ENCODE peak calls at places on chromosomes 6 and 20, in four cellular contexts. K is tibial nerve, S is A673, J is Peyer's patch. X is an unnamed sample. For H3K4me1, the result is how much of the 10 kb centered on the place peaks cover.

GRCh38 chr6:7256785-7257184 is 56.2 kb downstream of the SSR1 start:
- DNase-seq in K (no peak), J (peak), S (no peak), X (no peak)

GRCh38 chr6:33126101-33126714 is 50.4 kb downstream of the HLA-DPB1 start:
- DNase-seq in K (peak), S (peak), J (peak), X (peak)

GRCh38 chr20:54456972-54457371 is 18.4 kb upstream of the DOK5 start:
- DNase-seq in K (no peak), J (no peak), S (no peak), X (no peak)

GRCh38 chr20:43231829-43232228 is 42.1 kb upstream of the PTPRT start:
- DNase-seq in J (no peak), S (no peak), K (no peak), X (no peak)

GRCh38 chr6:5141046-5141445 is 55.9 kb downstream of the PPP1R3G start:
- DNase-seq in K (no peak), J (no peak), S (no peak), X (no peak)

GRCh38 chr6:22512716-22513452 is 56.5 kb upstream of the HDGFL1 start:
- DNase-seq in S (no peak), K (no peak), J (no peak), X (no peak)

GRCh38 chr20:38430679-38431325 is 4.3 kb downstream of the SNHG17 start:
- DNase-seq in K (no peak), S (no peak), J (no peak), X (no peak)

GRCh38 chr20:47642118-47642517 is 140.4 kb downstream of the NCOA3 start:
- DNase-seq in J (no peak), S (no peak), K (no peak), X (no peak)

GRCh38 chr20:48523191-48523757 is 304.5 kb downstream of the PREX1 start:
- DNase-seq in S (peak), J (no peak), K (no peak), X (no peak)

GRCh38 chr20:41078329-41078728 is 49.7 kb downstream of the TOP1 start:
- DNase-seq in K (no peak), S (peak), J (no peak), X (peak)

GRCh38 chr20:39318911-39319310 is 356.8 kb downstream of the DHX35 start:
- DNase-seq in K (no peak), S (no peak), J (no peak), X (no peak)

GRCh38 chr6:50780382-50780781 is 38.3 kb upstream of the TFAP2B start:
- DNase-seq in K (no peak), S (no peak), J (no peak), X (no peak)

GRCh38 chr20:64083380-64084208 is 604 bp downstream of the LKAAEAR1 start:
- DNase-seq in K (peak), J (peak), S (peak), X (peak)

GRCh38 chr6:12001706-12002070 is 10.4 kb upstream of the HIVEP1 start:
- DNase-seq in S (no peak), K (no peak), J (no peak), X (no peak)

GRCh38 chr6:48236375-48236774 is 125.4 kb upstream of the PTCHD4 start:
- DNase-seq in K (no peak), J (no peak), S (no peak), X (no peak)

DNA sequence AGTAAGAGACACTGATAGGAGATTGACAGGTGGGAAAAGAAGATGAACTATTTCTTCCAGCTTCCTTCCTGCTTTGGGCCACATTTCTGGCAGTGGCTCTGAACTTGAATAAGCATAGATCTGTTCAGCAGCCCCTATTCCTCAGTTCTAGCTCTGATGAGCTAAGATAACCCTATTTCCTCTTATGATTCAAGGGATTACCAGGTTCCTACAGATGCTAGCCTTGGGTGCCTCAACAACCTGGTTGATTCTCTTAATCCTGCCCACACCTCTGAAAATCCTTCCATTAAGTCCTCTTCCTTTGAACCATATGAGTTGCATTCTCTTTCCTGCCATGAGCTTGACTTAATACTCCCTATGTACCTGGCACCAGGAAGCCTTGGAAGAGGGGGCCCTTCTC is 49.8 kb upstream of the MOCS1 start:
- DNase-seq in S (no peak), J (no peak), K (no peak), X (no peak)
- H3K4me1 ChIP-seq in S (under half), J (under half), K (under half), X (under half)

GRCh38 chr6:17419189-17419575 is 25.8 kb downstream of the CAP2 start:
- DNase-seq in S (no peak), J (no peak), K (no peak), X (no peak)

GRCh38 chr6:17418281-17419188 is 25.1 kb downstream of the CAP2 start:
- DNase-seq in J (no peak), K (no peak), S (no peak), X (no peak)

GRCh38 chr6:17421406-17421805 is 28.0 kb downstream of the CAP2 start:
- DNase-seq in K (no peak), S (no peak), J (no peak), X (no peak)

GRCh38 chr6:17413313-17413750 is 19.9 kb downstream of the CAP2 start:
- DNase-seq in S (no peak), K (no peak), J (no peak), X (no peak)

DNA sequence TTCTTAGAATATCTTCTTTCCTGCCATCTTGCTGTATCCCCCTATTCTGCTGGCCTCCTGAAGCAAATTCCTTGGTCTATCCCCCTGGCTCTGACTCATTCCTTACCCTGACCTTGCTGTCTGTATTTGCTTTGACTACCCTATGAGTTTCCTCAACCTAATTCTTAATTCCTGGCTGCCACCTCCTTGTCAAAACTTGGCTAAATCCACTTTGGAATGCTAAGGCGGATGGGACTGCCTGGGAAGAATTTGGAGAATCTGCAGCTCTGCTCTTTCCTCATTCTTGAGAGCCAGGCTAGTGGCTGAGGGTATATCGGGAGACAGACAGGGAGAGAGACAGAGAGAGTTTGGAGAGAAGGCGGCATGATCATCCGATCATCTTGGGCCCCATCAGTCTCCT is 24.4 kb downstream of the CAP2 start:
- DNase-seq in S (peak), K (no peak), J (no peak), X (no peak)
- H3K4me1 ChIP-seq in S (under half), K (under half), J (under half), X (under half)

GRCh38 chr6:154766288-154766687 is 33.1 kb downstream of the SCAF8 start:
- DNase-seq in J (no peak), K (no peak), S (peak), X (no peak)

GRCh38 chr6:154767419-154767818 is 34.2 kb downstream of the SCAF8 start:
- DNase-seq in S (no peak), J (no peak), K (no peak), X (no peak)

GRCh38 chr6:154766993-154767392 is 33.8 kb downstream of the SCAF8 start:
- DNase-seq in J (no peak), K (no peak), S (peak), X (no peak)

GRCh38 chr6:154763650-154764049 is 30.4 kb downstream of the SCAF8 start:
- DNase-seq in S (no peak), J (no peak), K (no peak), X (no peak)

DNA sequence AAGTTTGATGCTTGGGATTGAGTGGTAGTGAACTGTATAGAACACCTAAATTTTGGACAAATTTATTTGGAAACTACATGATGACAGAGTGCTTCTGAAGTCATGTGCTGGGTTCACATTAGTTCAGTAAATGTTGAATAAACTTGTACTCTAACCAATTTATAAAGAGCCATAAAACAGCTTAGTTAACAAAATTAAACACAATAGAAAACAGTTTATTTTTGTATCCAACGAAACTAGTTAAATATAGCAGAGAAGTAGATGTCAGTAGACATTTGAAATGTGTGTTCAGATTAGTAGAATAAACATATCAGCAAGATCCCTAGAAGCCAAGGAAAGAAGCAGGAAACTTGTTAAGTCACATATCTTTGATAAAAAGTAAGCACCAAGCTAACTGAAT is 32.1 kb downstream of the SCAF8 start:
- DNase-seq in S (no peak), K (no peak), J (no peak), X (no peak)
- H3K4me1 ChIP-seq in S (under half), K (under half), J (under half), X (half or more)

DNA sequence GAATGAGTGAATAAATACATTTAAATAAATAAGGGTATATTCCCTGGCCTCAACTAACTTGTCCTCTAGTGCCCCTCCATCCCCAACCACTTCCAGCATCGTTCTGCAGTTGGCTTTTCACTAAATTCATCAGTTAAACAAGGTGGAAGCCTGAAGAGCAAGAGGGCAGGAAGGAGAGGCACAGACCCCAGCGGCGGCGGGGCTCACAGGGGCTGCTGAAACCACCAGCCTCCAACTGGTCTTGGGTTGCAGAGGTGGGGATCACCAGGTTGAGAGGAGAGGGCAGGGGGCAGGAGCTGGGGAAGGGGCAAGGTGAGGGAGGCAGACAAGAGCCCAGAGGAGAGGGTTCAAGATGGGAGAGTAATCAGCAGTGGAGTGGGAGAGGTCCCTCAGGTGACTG is 27.1 kb downstream of the KCNK5 start:
- DNase-seq in S (no peak), J (no peak), K (no peak), X (no peak)
- H3K4me1 ChIP-seq in S (under half), J (under half), K (under half), X (under half)